ENCODE peak calls at places on chromosomes 1 and 21, in six cellular contexts. A is NCI-H2107; O is stimulated activated CD4-positive, alpha-beta T cell treated with anti-CD3 and anti-CD28 coated beads, TNF-alpha, amount 100 ng/mL, for 24 hours; S is A549; R is cardiac fibroblast; X is activated T-cell treated with anti-CD3 and anti-CD28 coated beads for 1 hour. Q is an unnamed sample.

GRCh38 chr21:42500736-42501135 is 4.7 kb upstream of the RSPH1 start:
- DNase-seq in A (no peak), O (no peak), S (no peak), R (no peak), X (no peak), Q (no peak)

GRCh38 chr1:24910751-24911650 is 19.1 kb downstream of the RUNX3 start:
- DNase-seq in A (no peak), O (no peak), S (peak), R (peak), X (peak), Q (no peak)

GRCh38 chr1:70528591-70529333 is 117.7 kb downstream of the CTH start:
- DNase-seq in A (peak), O (no peak), S (peak), R (peak), X (no peak), Q (no peak)

GRCh38 chr1:109640285-109640865 is 15.5 kb upstream of the GSTM4 start:
- DNase-seq in A (peak), O (peak), S (peak), R (peak), X (peak), Q (no peak)

GRCh38 chr1:200035956-200036615 is 8.6 kb downstream of the NR5A2 start:
- DNase-seq in A (no peak), O (no peak), S (no peak), R (no peak), X (no peak), Q (no peak)

GRCh38 chr1:54199151-54199764 is 572 bp downstream of the CYB5RL start:
- DNase-seq in A (no peak), O (no peak), S (no peak), R (no peak), X (no peak), Q (no peak)

GRCh38 chr1:239761509-239761908 is 330.2 kb upstream of the FMN2 start:
- DNase-seq in A (no peak), O (no peak), S (no peak), R (no peak), X (no peak), Q (no peak)

GRCh38 chr1:3454811-3455618 is 550 bp downstream of the ARHGEF16 start:
- DNase-seq in A (no peak), O (no peak), S (no peak), R (no peak), X (no peak), Q (no peak)

GRCh38 chr1:20107767-20108166 is 11.6 kb downstream of the PLA2G2D start:
- DNase-seq in A (no peak), O (no peak), S (no peak), R (no peak), X (no peak), Q (no peak)

GRCh38 chr1:41013812-41014211 is 7.7 kb downstream of the SLFNL1 start:
- DNase-seq in A (no peak), O (no peak), S (no peak), R (peak), X (no peak), Q (no peak)

GRCh38 chr1:97826820-97827219 is 94.0 kb downstream of the DPYD start:
- DNase-seq in A (no peak), O (no peak), S (no peak), R (no peak), X (no peak), Q (no peak)

GRCh38 chr1:177952249-177952648 is 17.6 kb downstream of the SEC16B start:
- DNase-seq in A (no peak), O (no peak), S (no peak), R (no peak), X (no peak), Q (no peak)

GRCh38 chr1:223106856-223107255 is 36.2 kb downstream of the TLR5 start:
- DNase-seq in A (no peak), O (no peak), S (no peak), R (peak), X (no peak), Q (no peak)

GRCh38 chr21:34722684-34723300 is 54.0 kb downstream of the CLIC6 start:
- DNase-seq in A (no peak), O (no peak), S (no peak), R (no peak), X (peak), Q (no peak)

GRCh38 chr21:36508948-36509347 is 29.0 kb upstream of the CLDN14 start:
- DNase-seq in A (no peak), O (no peak), S (no peak), R (no peak), X (no peak), Q (no peak)

GRCh38 chr1:180945151-180945550 is 32.5 kb downstream of the KIAA1614 start:
- DNase-seq in A (no peak), O (no peak), S (no peak), R (no peak), X (no peak), Q (no peak)

GRCh38 chr1:193111641-193112090 is 6.5 kb upstream of the GLRX2 start:
- DNase-seq in A (no peak), O (no peak), S (peak), R (peak), X (no peak), Q (no peak)

Q was measured in GM12878.